ENCODE peak calls at places on chromosomes 11 and 22, in nine cellular contexts. One of them, this sample, is unnamed. For H3K4me1, the result is how much of the 10 kb centered on the place peaks cover.

GRCh38 chr11:134480129-134480652 is 68.1 kb upstream of the B3GAT1 start:
- DNase-seq in OCI-LY7: no peak
- DNase-seq in upper lobe of right lung: peak
- DNase-seq in uterus: no peak
- DNase-seq in tibial artery: no peak
- DNase-seq in GM23338: no peak
- DNase-seq in sigmoid colon: no peak
- DNase-seq in Panc1: no peak
- DNase-seq in left ventricle myocardium inferior: no peak
- DNase-seq in this sample: no peak

GRCh38 chr11:123653997-123654565 is 343 bp downstream of the SCN3B start:
- DNase-seq in sigmoid colon: peak
- DNase-seq in uterus: peak
- DNase-seq in OCI-LY7: no peak
- DNase-seq in tibial artery: no peak
- DNase-seq in GM23338: peak
- DNase-seq in left ventricle myocardium inferior: peak
- DNase-seq in upper lobe of right lung: peak
- DNase-seq in Panc1: no peak
- DNase-seq in this sample: no peak

GRCh38 chr11:3840289-3840869 is 380 bp downstream of the RHOG start:
- DNase-seq in GM23338: peak
- DNase-seq in Panc1: no peak
- DNase-seq in left ventricle myocardium inferior: no peak
- DNase-seq in upper lobe of right lung: no peak
- DNase-seq in sigmoid colon: no peak
- DNase-seq in uterus: no peak
- DNase-seq in OCI-LY7: peak
- DNase-seq in tibial artery: peak
- DNase-seq in this sample: no peak

GRCh38 chr11:73982595-73982989 is at the start of gene UCP2:
- DNase-seq in GM23338: peak
- DNase-seq in Panc1: no peak
- DNase-seq in left ventricle myocardium inferior: peak
- DNase-seq in upper lobe of right lung: peak
- DNase-seq in sigmoid colon: peak
- DNase-seq in uterus: peak
- DNase-seq in OCI-LY7: peak
- DNase-seq in tibial artery: no peak
- DNase-seq in this sample: peak

GRCh38 chr11:69380921-69381581 is 87.1 kb downstream of the MYEOV start:
- DNase-seq in OCI-LY7: no peak
- DNase-seq in left ventricle myocardium inferior: no peak
- DNase-seq in uterus: no peak
- DNase-seq in Panc1: no peak
- DNase-seq in GM23338: no peak
- DNase-seq in sigmoid colon: peak
- DNase-seq in upper lobe of right lung: peak
- DNase-seq in tibial artery: peak
- DNase-seq in this sample: no peak

GRCh38 chr11:103547009-103547408 is 437.8 kb downstream of the DYNC2H1 start:
- DNase-seq in Panc1: no peak
- DNase-seq in OCI-LY7: no peak
- DNase-seq in left ventricle myocardium inferior: no peak
- DNase-seq in uterus: no peak
- DNase-seq in upper lobe of right lung: no peak
- DNase-seq in GM23338: no peak
- DNase-seq in tibial artery: no peak
- DNase-seq in sigmoid colon: no peak
- DNase-seq in this sample: no peak

GRCh38 chr22:48803171-48803992 is 1024.3 kb downstream of the BRD1 start:
- DNase-seq in OCI-LY7: no peak
- DNase-seq in upper lobe of right lung: peak
- DNase-seq in sigmoid colon: no peak
- DNase-seq in left ventricle myocardium inferior: no peak
- DNase-seq in tibial artery: no peak
- DNase-seq in uterus: no peak
- DNase-seq in Panc1: no peak
- DNase-seq in GM23338: no peak
- DNase-seq in this sample: no peak

GRCh38 chr11:10452211-10452767 is 2.8 kb upstream of the AMPD3 start:
- DNase-seq in Panc1: no peak
- DNase-seq in upper lobe of right lung: no peak
- DNase-seq in uterus: no peak
- DNase-seq in sigmoid colon: no peak
- DNase-seq in GM23338: no peak
- DNase-seq in tibial artery: no peak
- DNase-seq in OCI-LY7: no peak
- DNase-seq in left ventricle myocardium inferior: no peak
- DNase-seq in this sample: no peak

GRCh38 chr11:3867209-3868071 is 12.0 kb downstream of the STIM1 start:
- DNase-seq in upper lobe of right lung: no peak
- DNase-seq in GM23338: no peak
- DNase-seq in uterus: no peak
- DNase-seq in sigmoid colon: no peak
- DNase-seq in Panc1: no peak
- DNase-seq in tibial artery: no peak
- DNase-seq in left ventricle myocardium inferior: peak
- DNase-seq in OCI-LY7: peak
- DNase-seq in this sample: peak

GRCh38 chr22:28906312-28906711 is 22.9 kb downstream of the ZNRF3 start:
- DNase-seq in GM23338: no peak
- DNase-seq in left ventricle myocardium inferior: no peak
- DNase-seq in OCI-LY7: no peak
- DNase-seq in upper lobe of right lung: no peak
- DNase-seq in uterus: no peak
- DNase-seq in tibial artery: no peak
- DNase-seq in Panc1: no peak
- DNase-seq in sigmoid colon: no peak
- DNase-seq in this sample: no peak

GRCh38 chr11:84316866-84317560 is 1030.8 kb upstream of the CCDC90B start:
- DNase-seq in GM23338: peak
- DNase-seq in uterus: peak
- DNase-seq in left ventricle myocardium inferior: no peak
- DNase-seq in sigmoid colon: no peak
- DNase-seq in OCI-LY7: no peak
- DNase-seq in Panc1: no peak
- DNase-seq in tibial artery: no peak
- DNase-seq in upper lobe of right lung: no peak
- DNase-seq in this sample: no peak

GRCh38 chr22:36194971-36195370 is 6.6 kb downstream of the APOL4 start:
- DNase-seq in upper lobe of right lung: no peak
- DNase-seq in uterus: peak
- DNase-seq in Panc1: peak
- DNase-seq in left ventricle myocardium inferior: peak
- DNase-seq in OCI-LY7: peak
- DNase-seq in GM23338: peak
- DNase-seq in tibial artery: no peak
- DNase-seq in sigmoid colon: peak
- DNase-seq in this sample: peak

GRCh38 chr11:70065318-70066135 is 12.6 kb upstream of the ANO1 start:
- DNase-seq in Panc1: no peak
- DNase-seq in GM23338: no peak
- DNase-seq in OCI-LY7: no peak
- DNase-seq in sigmoid colon: peak
- DNase-seq in left ventricle myocardium inferior: no peak
- DNase-seq in uterus: no peak
- DNase-seq in tibial artery: no peak
- DNase-seq in upper lobe of right lung: no peak
- DNase-seq in this sample: peak

GRCh38 chr11:119854521-119854920 is 125.5 kb upstream of the NECTIN1 start:
- DNase-seq in Panc1: no peak
- DNase-seq in sigmoid colon: no peak
- DNase-seq in left ventricle myocardium inferior: no peak
- DNase-seq in OCI-LY7: no peak
- DNase-seq in tibial artery: no peak
- DNase-seq in GM23338: no peak
- DNase-seq in upper lobe of right lung: no peak
- DNase-seq in uterus: no peak
- DNase-seq in this sample: no peak

GRCh38 chr11:4606231-4607015 is 1.6 kb downstream of the TRIM68 start:
- DNase-seq in uterus: no peak
- DNase-seq in sigmoid colon: no peak
- DNase-seq in upper lobe of right lung: no peak
- DNase-seq in Panc1: no peak
- DNase-seq in GM23338: no peak
- DNase-seq in left ventricle myocardium inferior: no peak
- DNase-seq in tibial artery: no peak
- DNase-seq in OCI-LY7: no peak
- DNase-seq in this sample: no peak

GRCh38 chr22:49666146-49666809 is 161.4 kb downstream of the BRD1 start:
- DNase-seq in OCI-LY7: no peak
- DNase-seq in tibial artery: peak
- DNase-seq in upper lobe of right lung: peak
- DNase-seq in GM23338: no peak
- DNase-seq in uterus: no peak
- DNase-seq in sigmoid colon: peak
- DNase-seq in Panc1: no peak
- DNase-seq in left ventricle myocardium inferior: no peak
- DNase-seq in this sample: no peak

GRCh38 chr11:2375341-2375853 is 1.7 kb upstream of the CD81 start:
- DNase-seq in uterus: no peak
- DNase-seq in GM23338: no peak
- DNase-seq in Panc1: no peak
- DNase-seq in left ventricle myocardium inferior: peak
- DNase-seq in OCI-LY7: no peak
- DNase-seq in upper lobe of right lung: peak
- DNase-seq in sigmoid colon: peak
- DNase-seq in tibial artery: no peak
- DNase-seq in this sample: no peak
- TF ChIP-seq CTCF in uterus: no peak
- TF ChIP-seq CTCF in GM23338: no peak
- TF ChIP-seq CTCF in Panc1: no peak
- TF ChIP-seq CTCF in left ventricle myocardium inferior: peak
- TF ChIP-seq CTCF in OCI-LY7: no peak
- TF ChIP-seq CTCF in upper lobe of right lung: no peak
- TF ChIP-seq CTCF in sigmoid colon: no peak
- TF ChIP-seq CTCF in tibial artery: no peak
- TF ChIP-seq CTCF in this sample: no peak

DNA sequence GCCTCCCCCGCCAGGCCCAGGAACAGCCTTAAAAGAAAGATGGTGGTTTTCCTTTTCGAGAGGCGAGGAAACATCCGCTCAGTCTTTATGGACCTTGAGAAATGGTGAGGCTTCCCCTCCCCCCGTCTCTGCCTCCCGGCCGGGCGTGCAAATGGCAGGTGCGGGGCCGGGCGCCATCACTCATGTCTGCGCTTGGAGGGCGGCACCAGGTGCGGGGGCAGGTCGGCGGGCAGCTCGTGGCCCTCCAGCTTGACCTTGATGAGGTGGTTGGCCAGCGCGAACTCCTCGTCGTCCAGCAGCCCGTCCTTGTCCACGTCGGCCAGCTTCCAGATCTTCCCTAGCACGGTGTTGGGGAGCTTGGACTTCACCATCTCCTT is 9.7 kb upstream of the CDC42BPG start:
- DNase-seq in OCI-LY7: no peak
- DNase-seq in Panc1: no peak
- DNase-seq in sigmoid colon: no peak
- DNase-seq in uterus: no peak
- DNase-seq in upper lobe of right lung: no peak
- DNase-seq in tibial artery: no peak
- DNase-seq in left ventricle myocardium inferior: no peak
- DNase-seq in GM23338: no peak
- DNase-seq in this sample: no peak
- H3K4me1 ChIP-seq in OCI-LY7: half or more
- H3K4me1 ChIP-seq in Panc1: half or more
- H3K4me1 ChIP-seq in sigmoid colon: half or more
- H3K4me1 ChIP-seq in uterus: under half
- H3K4me1 ChIP-seq in upper lobe of right lung: half or more
- H3K4me1 ChIP-seq in tibial artery: half or more
- H3K4me1 ChIP-seq in left ventricle myocardium inferior: half or more
- H3K4me1 ChIP-seq in GM23338: under half
- H3K4me1 ChIP-seq in this sample: half or more

DNA sequence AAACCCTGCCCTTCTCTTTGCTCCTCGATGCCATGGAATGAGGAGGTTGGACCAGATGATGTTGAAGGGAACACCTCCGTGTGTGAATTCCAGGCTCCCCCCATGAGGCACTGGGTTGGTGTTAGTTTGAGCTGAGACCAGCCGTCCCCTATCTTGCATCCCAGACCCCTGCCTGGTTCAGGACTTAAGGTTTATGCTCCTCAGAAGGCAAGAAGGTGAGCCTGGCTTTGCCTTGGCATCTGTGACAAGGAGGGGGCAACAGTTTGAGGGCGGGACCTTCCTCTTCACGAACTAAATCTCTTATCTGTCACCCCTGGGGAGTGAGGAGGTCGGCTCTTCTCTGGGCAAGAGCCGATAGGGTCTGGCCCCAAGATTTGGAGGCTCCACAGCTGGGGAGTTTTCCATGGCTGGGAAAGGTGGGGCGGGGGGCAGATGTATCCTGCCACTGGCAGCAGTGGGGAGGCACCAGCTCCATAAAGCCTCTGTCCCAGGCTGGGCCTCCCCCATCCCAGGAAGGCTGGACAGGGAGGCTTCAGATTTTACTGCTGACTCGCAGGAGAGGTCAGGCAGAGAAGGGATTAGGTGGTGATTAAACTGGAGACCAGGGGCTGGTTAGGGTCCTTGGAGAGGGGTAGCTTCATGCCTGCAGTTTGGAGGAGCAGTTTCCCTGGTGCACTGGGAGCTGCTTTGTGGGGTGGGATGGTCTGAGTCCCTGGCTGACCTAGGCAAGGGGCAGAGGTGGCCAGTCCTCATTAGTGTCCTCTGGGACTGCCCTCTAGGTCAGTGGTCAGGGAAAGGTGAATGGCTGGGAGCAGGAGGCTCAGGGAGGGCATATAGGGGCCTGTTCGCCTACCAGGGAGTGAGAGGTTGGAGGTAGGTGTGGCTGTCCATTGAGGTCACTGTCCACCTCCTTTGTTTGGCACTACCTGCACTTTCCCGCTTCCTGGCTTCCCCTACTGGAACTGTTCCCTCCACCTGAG is 1.1 kb downstream of the SEC14L2 start:
- DNase-seq in OCI-LY7: no peak
- DNase-seq in sigmoid colon: no peak
- DNase-seq in tibial artery: no peak
- DNase-seq in Panc1: no peak
- DNase-seq in GM23338: no peak
- DNase-seq in uterus: no peak
- DNase-seq in left ventricle myocardium inferior: no peak
- DNase-seq in upper lobe of right lung: no peak
- DNase-seq in this sample: no peak
- H3K4me3 ChIP-seq in OCI-LY7: no peak
- H3K4me3 ChIP-seq in sigmoid colon: peak
- H3K4me3 ChIP-seq in tibial artery: peak
- H3K4me3 ChIP-seq in Panc1: peak
- H3K4me3 ChIP-seq in GM23338: peak
- H3K4me3 ChIP-seq in uterus: peak
- H3K4me3 ChIP-seq in left ventricle myocardium inferior: peak
- H3K4me3 ChIP-seq in upper lobe of right lung: peak
- H3K4me3 ChIP-seq in this sample: peak

GRCh38 chr11:44065851-44066731 is at the start of gene ACCS:
- DNase-seq in GM23338: peak
- DNase-seq in OCI-LY7: no peak
- DNase-seq in Panc1: peak
- DNase-seq in uterus: peak
- DNase-seq in sigmoid colon: peak
- DNase-seq in tibial artery: peak
- DNase-seq in upper lobe of right lung: peak
- DNase-seq in left ventricle myocardium inferior: peak
- DNase-seq in this sample: peak
- TF ChIP-seq CTCF in GM23338: peak
- TF ChIP-seq CTCF in OCI-LY7: no peak
- TF ChIP-seq CTCF in Panc1: peak
- TF ChIP-seq CTCF in uterus: peak
- TF ChIP-seq CTCF in sigmoid colon: peak
- TF ChIP-seq CTCF in tibial artery: peak
- TF ChIP-seq CTCF in upper lobe of right lung: peak
- TF ChIP-seq CTCF in left ventricle myocardium inferior: peak
- TF ChIP-seq CTCF in this sample: peak